ENCODE peak calls at places on chromosome 15, in four cellular contexts. V is IMR-90, N is NCI-H1092 treated with DMSO at 0.1 percent for 48 hours, U is globus pallidus. C is an unnamed sample.

GRCh38 chr15:43776718-43777292 is at the start of gene ELL3:
- DNase-seq in U (peak), N (peak), V (peak), C (peak)

GRCh38 chr15:65101891-65102708 is 12.9 kb downstream of the UBAP1L start:
- DNase-seq in V (no peak), N (no peak), U (no peak), C (no peak)

GRCh38 chr15:32991544-32992192 is 202.8 kb downstream of the FMN1 start:
- DNase-seq in U (no peak), V (no peak), N (no peak), C (no peak)

GRCh38 chr15:78790027-78790426 is 21.2 kb downstream of the ADAMTS7 start:
- DNase-seq in V (no peak), N (no peak), U (no peak), C (no peak)

GRCh38 chr15:98216166-98216565 is 255.7 kb downstream of the ARRDC4 start:
- DNase-seq in N (no peak), U (no peak), V (no peak), C (no peak)

GRCh38 chr15:39054128-39054732 is 489.6 kb upstream of the RASGRP1 start:
- DNase-seq in N (no peak), U (no peak), V (no peak), C (peak)

GRCh38 chr15:99134317-99134821 is 29.5 kb downstream of the SYNM start:
- DNase-seq in U (no peak), V (no peak), N (no peak), C (no peak)

GRCh38 chr15:67064607-67065530 is 533 bp upstream of the SMAD3 start:
- DNase-seq in V (no peak), N (no peak), U (no peak), C (peak)

GRCh38 chr15:71455107-71455506 is 339.8 kb downstream of the THSD4 start:
- DNase-seq in U (no peak), N (peak), V (peak), C (no peak)

GRCh38 chr15:48424076-48424475 is 92.8 kb downstream of the DUT start:
- DNase-seq in V (peak), U (no peak), N (no peak), C (no peak)

GRCh38 chr15:99755692-99756409 is 22.6 kb upstream of the LYSMD4 start:
- DNase-seq in N (peak), U (peak), V (peak), C (peak)

GRCh38 chr15:66839511-66840112 is 137.6 kb downstream of the SMAD6 start:
- DNase-seq in N (no peak), V (peak), U (no peak), C (no peak)

GRCh38 chr15:79606831-79607355 is 174.8 kb downstream of the MINAR1 start:
- DNase-seq in N (no peak), U (no peak), V (no peak), C (no peak)

GRCh38 chr15:101152914-101153313 is 98.9 kb downstream of the CHSY1 start:
- DNase-seq in U (peak), N (no peak), V (no peak), C (no peak)

GRCh38 chr15:22850055-22850454 is 11.6 kb downstream of the NIPA2 start:
- DNase-seq in V (peak), N (no peak), U (no peak), C (no peak)

GRCh38 chr15:81877533-81878227 is 168.1 kb downstream of the MEX3B start:
- DNase-seq in V (no peak), U (no peak), N (no peak), C (no peak)

GRCh38 chr15:63025460-63025859 is 17.1 kb upstream of the TPM1 start:
- DNase-seq in V (no peak), U (no peak), N (no peak), C (no peak)

GRCh38 chr15:54960266-54960665 is 236.5 kb downstream of the RSL24D1 start:
- DNase-seq in V (no peak), N (no peak), U (no peak), C (no peak)

GRCh38 chr15:74044267-74045110 is 37.9 kb downstream of the GOLGA6A start:
- DNase-seq in V (no peak), U (no peak), N (no peak), C (no peak)

GRCh38 chr15:33292718-33293307 is 18.0 kb upstream of the RYR3 start:
- DNase-seq in V (peak), U (peak), N (peak), C (peak)

GRCh38 chr15:50312636-50313035 is 42.4 kb downstream of the GABPB1 start:
- DNase-seq in N (no peak), V (no peak), U (no peak), C (no peak)

GRCh38 chr15:98582900-98583554 is 65.3 kb upstream of the IGF1R start:
- DNase-seq in N (no peak), V (no peak), U (no peak), C (no peak)

GRCh38 chr15:29522373-29523276 is 253.0 kb upstream of the NSMCE3 start:
- DNase-seq in U (no peak), N (no peak), V (no peak), C (no peak)

GRCh38 chr15:81268881-81269601 is 54.9 kb downstream of the STARD5 start:
- DNase-seq in V (no peak), U (no peak), N (no peak), C (no peak)

GRCh38 chr15:42332331-42332730 is 27.0 kb upstream of the CAPN3 start:
- DNase-seq in N (no peak), V (peak), U (no peak), C (no peak)

GRCh38 chr15:98889930-98890695 is 117.5 kb downstream of the PGPEP1L start:
- DNase-seq in V (peak), N (no peak), U (no peak), C (no peak)

GRCh38 chr15:82647835-82648256 is 683 bp upstream of the CPEB1 start:
- DNase-seq in N (no peak), U (no peak), V (no peak), C (no peak)

GRCh38 chr15:22786868-22787698 is 639 bp downstream of the NIPA1 start:
- DNase-seq in V (no peak), U (peak), N (peak), C (peak)

GRCh38 chr15:91055548-91056331 is 33.3 kb upstream of the VPS33B start:
- DNase-seq in N (peak), U (peak), V (peak), C (peak)

GRCh38 chr15:100759698-100760356 is 119.8 kb upstream of the ALDH1A3 start:
- DNase-seq in U (no peak), N (no peak), V (peak), C (no peak)

GRCh38 chr15:27707216-27707710 is 391.9 kb downstream of the OCA2 start:
- DNase-seq in N (peak), U (no peak), V (no peak), C (no peak)

GRCh38 chr15:82970078-82970686 is 15.8 kb upstream of the RAMAC start:
- DNase-seq in U (no peak), N (no peak), V (no peak), C (no peak)

GRCh38 chr15:96274698-96275097 is 55.8 kb upstream of the NR2F2 start:
- DNase-seq in V (no peak), N (no peak), U (no peak), C (no peak)

C was measured in G401.